ENCODE peak calls at places on chromosomes 2 and 18, in six cellular contexts. Q is AG04450, R is bronchial epithelial cell, P is body of pancreas, G is fibroblast of lung, V is psoas muscle. U is an unnamed sample.

GRCh38 chr2:185583058-185583816 is 155.4 kb upstream of the FSIP2 start:
- DNase-seq in Q (no peak), R (peak), P (no peak), G (peak), V (no peak), U (no peak)

GRCh38 chr2:197915548-197916265 is 111.3 kb downstream of the PLCL1 start:
- DNase-seq in Q (peak), R (peak), P (no peak), G (peak), V (no peak), U (no peak)

GRCh38 chr18:6482198-6482977 is 67.7 kb upstream of the L3MBTL4 start:
- DNase-seq in Q (peak), R (peak), P (peak), G (peak), V (peak), U (peak)

GRCh38 chr2:100780203-100781008 is 39.5 kb upstream of the NPAS2 start:
- DNase-seq in Q (no peak), R (peak), P (peak), G (peak), V (no peak), U (no peak)

GRCh38 chr2:43239981-43240761 is 13.8 kb upstream of the ZFP36L2 start:
- DNase-seq in Q (no peak), R (no peak), P (no peak), G (no peak), V (no peak), U (no peak)

GRCh38 chr2:128446049-128446811 is 127.6 kb upstream of the HS6ST1 start:
- DNase-seq in Q (no peak), R (no peak), P (no peak), G (no peak), V (no peak), U (no peak)

GRCh38 chr2:133812826-133813617 is 244.8 kb upstream of the NCKAP5 start:
- DNase-seq in Q (no peak), R (peak), P (no peak), G (peak), V (no peak), U (no peak)

GRCh38 chr2:16049406-16049805 is 109.1 kb downstream of the MYCN start:
- DNase-seq in Q (no peak), R (no peak), P (no peak), G (no peak), V (no peak), U (no peak)

GRCh38 chr18:12296087-12296403 is 12.0 kb upstream of the TUBB6 start:
- DNase-seq in Q (no peak), R (peak), P (no peak), G (no peak), V (no peak), U (no peak)

GRCh38 chr2:140747665-140748064 is 1383.2 kb downstream of the LRP1B start:
- DNase-seq in Q (no peak), R (no peak), P (no peak), G (no peak), V (no peak), U (no peak)

GRCh38 chr2:240642061-240642805 is 17.0 kb downstream of the GPR35 start:
- DNase-seq in Q (no peak), R (no peak), P (no peak), G (no peak), V (peak), U (no peak)

GRCh38 chr2:170975127-170975942 is 46.3 kb downstream of the GORASP2 start:
- DNase-seq in Q (no peak), R (no peak), P (no peak), G (no peak), V (no peak), U (no peak)

GRCh38 chr2:170905864-170906263 is 23.2 kb upstream of the GORASP2 start:
- DNase-seq in Q (no peak), R (no peak), P (no peak), G (no peak), V (no peak), U (no peak)

GRCh38 chr2:88059979-88060906 is 4.7 kb upstream of the KRCC1 start:
- DNase-seq in Q (no peak), R (peak), P (peak), G (peak), V (no peak), U (no peak)

GRCh38 chr18:56576826-56577573 is 61.4 kb downstream of the TXNL1 start:
- DNase-seq in Q (no peak), R (no peak), P (no peak), G (no peak), V (no peak), U (no peak)

GRCh38 chr2:222864296-222864695 is 3.5 kb downstream of the ACSL3 start:
- DNase-seq in Q (peak), R (peak), P (peak), G (peak), V (no peak), U (no peak)

GRCh38 chr18:46542545-46542944 is 114.5 kb downstream of the LOXHD1 start:
- DNase-seq in Q (no peak), R (peak), P (no peak), G (no peak), V (no peak), U (no peak)

GRCh38 chr2:241771286-241772062 is 5.1 kb upstream of the GAL3ST2 start:
- DNase-seq in Q (no peak), R (no peak), P (no peak), G (peak), V (peak), U (no peak)

GRCh38 chr2:134167015-134167414 is 86.9 kb upstream of the MGAT5 start:
- DNase-seq in Q (no peak), R (peak), P (no peak), G (peak), V (no peak), U (peak)

GRCh38 chr2:145874466-145874865 is 1354.5 kb upstream of the ZEB2 start:
- DNase-seq in Q (peak), R (peak), P (no peak), G (peak), V (no peak), U (no peak)

GRCh38 chr2:55175254-55176093 is 56.6 kb downstream of the CLHC1 start:
- DNase-seq in Q (no peak), R (peak), P (no peak), G (peak), V (no peak), U (peak)

GRCh38 chr2:127465258-127465657 is 47.0 kb downstream of the PROC start:
- DNase-seq in Q (no peak), R (no peak), P (no peak), G (no peak), V (no peak), U (no peak)

GRCh38 chr2:42493885-42494433 is at the start of gene KCNG3:
- DNase-seq in Q (no peak), R (no peak), P (peak), G (peak), V (peak), U (no peak)

GRCh38 chr2:6423131-6423530 is 442.6 kb downstream of the CMPK2 start:
- DNase-seq in Q (no peak), R (no peak), P (no peak), G (peak), V (no peak), U (no peak)

GRCh38 chr18:79616651-79617518 is 62.7 kb upstream of the CTDP1 start:
- DNase-seq in Q (no peak), R (peak), P (no peak), G (no peak), V (peak), U (no peak)
- H3K4me3 ChIP-seq in Q (peak), R (peak), P (no peak), G (no peak), V (peak), U (no peak)

GRCh38 chr18:68972176-68972575 is 174.3 kb downstream of the CCDC102B start:
- DNase-seq in Q (no peak), R (no peak), P (no peak), G (no peak), V (no peak), U (no peak)
- H3K4me3 ChIP-seq in Q (no peak), R (no peak), P (no peak), G (no peak), V (no peak), U (no peak)

DNA sequence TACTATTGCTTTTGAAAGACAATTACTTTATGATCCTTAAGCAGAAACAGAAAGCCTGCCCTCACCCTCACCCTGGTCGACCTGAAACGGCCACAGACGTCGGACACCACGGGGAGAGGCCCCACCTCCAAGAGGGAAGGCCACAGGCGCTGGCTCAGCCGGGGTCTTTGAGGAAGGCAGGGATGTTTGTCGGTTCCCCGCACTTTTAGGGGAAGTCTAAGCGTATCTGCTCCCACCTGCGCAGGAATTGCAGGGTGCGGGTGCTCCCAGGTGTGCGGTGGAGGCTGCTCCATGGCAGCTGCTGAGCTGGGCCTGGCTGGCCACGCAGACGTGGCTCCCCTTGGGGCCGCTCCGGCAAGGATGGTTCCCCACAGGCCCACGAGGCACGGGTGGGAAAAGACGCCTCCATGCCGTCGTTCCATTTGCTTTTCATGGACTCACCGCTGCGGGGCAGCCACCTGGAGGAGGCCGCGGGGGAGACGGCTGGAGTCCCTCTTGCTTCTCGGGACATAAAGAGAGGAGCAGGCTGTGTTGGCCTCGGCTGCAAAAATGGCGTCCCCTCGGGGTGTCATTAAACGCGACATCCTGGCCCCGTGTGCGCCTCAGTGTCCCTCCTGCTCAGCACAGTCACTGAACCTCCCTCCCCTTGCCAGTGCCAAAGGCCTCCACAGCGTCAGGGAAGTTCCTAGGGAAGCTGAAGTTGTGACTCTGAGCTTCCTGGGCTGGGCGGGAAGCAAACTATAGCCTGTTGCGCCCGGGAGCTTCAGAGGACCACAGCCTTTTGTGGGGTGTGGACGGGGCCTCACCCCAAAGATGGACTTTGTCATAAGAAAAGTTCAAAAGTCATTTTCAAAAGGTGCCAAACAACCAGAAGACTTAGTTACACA is 63.4 kb downstream of the NFATC1 start:
- DNase-seq in Q (no peak), R (no peak), P (no peak), G (no peak), V (no peak), U (no peak)
- H3K4me3 ChIP-seq in Q (no peak), R (no peak), P (no peak), G (no peak), V (peak), U (no peak)

DNA sequence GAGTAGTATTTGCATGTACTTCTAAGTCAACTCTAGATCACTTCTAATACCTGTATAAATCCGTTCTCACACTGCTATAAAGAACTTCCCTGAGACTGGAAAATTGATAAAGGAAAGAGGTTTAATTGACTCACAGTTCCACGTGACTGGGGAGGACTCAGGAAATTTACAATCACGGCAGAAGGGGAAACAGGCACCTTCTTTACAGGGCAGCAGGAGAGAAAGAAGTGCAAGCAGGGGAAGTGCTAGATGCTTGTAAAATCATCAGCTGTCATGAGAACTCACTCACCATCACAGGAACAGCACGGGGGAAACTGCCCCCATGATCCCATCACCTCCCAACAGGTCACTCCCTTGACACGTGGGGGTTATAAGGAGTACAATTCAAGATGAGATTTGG is 24.0 kb upstream of the SLC35F5 start:
- DNase-seq in Q (no peak), R (no peak), P (no peak), G (no peak), V (no peak), U (no peak)
- H3K4me3 ChIP-seq in Q (no peak), R (no peak), P (no peak), G (no peak), V (no peak), U (no peak)

DNA sequence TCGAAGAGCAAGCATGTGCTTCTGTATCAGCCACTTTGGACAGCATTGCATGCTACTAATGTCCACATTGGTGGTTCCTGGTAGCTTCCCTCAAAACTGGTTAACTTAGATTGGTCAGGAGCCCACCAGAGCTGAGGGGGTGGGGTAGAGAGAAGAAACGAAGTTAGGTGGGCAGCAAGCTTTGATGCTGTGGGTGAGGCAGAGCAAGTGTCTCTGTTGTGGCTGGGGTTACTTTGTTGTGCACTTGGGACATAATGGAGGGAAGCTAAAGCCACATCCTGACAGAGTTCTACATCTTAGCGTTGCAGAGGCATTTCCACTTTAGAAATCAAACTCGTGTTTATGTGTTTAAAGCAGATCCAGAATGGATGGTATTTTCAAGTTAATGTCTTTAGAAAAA is 82.7 kb downstream of the FAM168B start:
- DNase-seq in Q (no peak), R (no peak), P (no peak), G (no peak), V (no peak), U (no peak)
- H3K4me3 ChIP-seq in Q (no peak), R (no peak), P (no peak), G (no peak), V (no peak), U (no peak)

U was measured in Panc1.